ENCODE peak calls at places on chromosomes 16 and 17, in four cellular contexts. O, X, G and Q are unnamed samples. For H3K27me3, the result is how much of the 10 kb centered on the place peaks cover.

GRCh38 chr16:30535777-30536190 is 1.1 kb upstream of the ZNF747 start:
- DNase-seq in O (peak), X (peak), G (peak), Q (no peak)

GRCh38 chr17:82876602-82877391 is 37.0 kb upstream of the ZNF750 start:
- DNase-seq in O (no peak), X (peak), G (peak), Q (no peak)

GRCh38 chr16:4500283-4500682 is 24.1 kb downstream of the HMOX2 start:
- DNase-seq in O (no peak), X (peak), G (peak), Q (no peak)

GRCh38 chr16:645852-646678 is 3.1 kb upstream of the WDR90 start:
- DNase-seq in O (no peak), X (no peak), G (no peak), Q (no peak)

GRCh38 chr17:42698736-42699414 is 16.5 kb downstream of the CNTNAP1 start:
- DNase-seq in O (no peak), X (no peak), G (no peak), Q (no peak)

GRCh38 chr17:82392209-82392920 is 20.8 kb downstream of the UTS2R start:
- DNase-seq in O (no peak), X (no peak), G (no peak), Q (no peak)

GRCh38 chr17:31672161-31672819 is 186.8 kb downstream of the COPRS start:
- DNase-seq in O (no peak), X (no peak), G (no peak), Q (no peak)

GRCh38 chr16:55671974-55672280 is 16.1 kb downstream of the SLC6A2 start:
- DNase-seq in O (no peak), X (no peak), G (no peak), Q (no peak)

GRCh38 chr17:44362964-44363612 is 565 bp downstream of the FAM171A2 start:
- DNase-seq in O (no peak), X (no peak), G (no peak), Q (no peak)

DNA sequence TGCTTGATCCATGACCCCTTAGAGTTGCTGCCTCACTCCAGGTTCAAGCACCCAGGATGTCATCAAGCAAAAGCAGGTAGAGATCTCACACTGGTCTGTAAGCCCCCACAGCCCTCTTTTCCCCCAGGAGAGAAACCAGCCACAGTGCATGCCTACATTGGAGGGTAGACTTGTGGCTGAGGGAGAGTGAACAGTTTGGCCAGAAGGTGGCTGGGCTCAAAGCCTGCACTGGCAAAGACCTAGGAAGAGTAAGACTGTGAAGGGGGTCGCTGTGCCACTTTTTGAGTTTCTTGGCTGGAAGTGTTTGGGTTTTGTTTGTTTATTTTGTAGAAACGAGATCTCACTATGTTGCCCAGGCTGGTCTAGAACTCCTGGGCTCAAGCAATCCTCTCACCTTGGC is 28.5 kb downstream of the HOXB1 start:
- DNase-seq in O (no peak), X (no peak), G (no peak), Q (no peak)
- H3K27me3 ChIP-seq in O (under half), X (under half), G (under half), Q (under half)

DNA sequence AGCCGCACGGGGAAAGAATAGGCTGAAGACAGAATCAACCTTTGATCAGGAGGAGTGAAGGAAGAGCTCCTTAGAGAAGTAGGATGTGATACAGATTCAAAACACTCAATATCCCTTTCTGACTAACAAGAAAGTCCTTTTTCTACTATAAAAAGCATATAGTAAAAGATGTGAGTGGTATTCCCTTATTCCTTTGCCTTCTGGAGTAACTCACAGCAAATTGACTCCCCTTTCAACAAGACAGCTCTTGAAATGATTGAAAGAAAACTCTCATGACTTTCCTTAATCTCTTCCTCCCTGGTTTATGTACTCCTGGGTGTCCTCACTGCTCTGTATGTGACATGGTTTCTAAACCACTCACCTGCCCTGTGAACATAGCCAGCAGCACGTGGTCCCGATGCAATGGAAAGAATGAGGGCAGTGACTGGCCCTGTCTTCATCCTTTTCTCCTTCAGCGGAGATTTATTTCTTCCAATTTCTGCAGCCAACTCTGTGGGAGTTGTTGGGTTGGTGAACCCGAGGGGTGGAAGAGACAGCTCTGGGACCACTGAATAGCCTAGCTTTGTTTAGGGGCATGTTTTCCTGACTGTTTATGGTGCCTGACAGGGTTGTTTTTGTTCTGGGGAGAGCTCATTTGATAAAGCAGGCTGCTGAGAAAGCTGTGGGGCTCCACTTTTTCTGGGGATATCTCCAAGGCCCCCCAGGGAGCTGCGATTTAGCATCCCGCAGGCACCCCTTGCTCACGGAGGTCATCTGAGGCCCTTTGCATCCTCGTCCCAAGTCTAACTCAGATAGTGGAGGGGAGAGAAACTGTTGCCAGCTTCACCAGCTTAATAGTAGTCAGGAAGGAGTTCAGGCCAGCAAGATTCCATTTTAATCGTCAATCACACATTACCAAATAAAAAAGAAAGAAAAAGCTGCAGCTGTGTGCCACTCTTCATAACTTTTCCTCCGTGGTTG is 46.7 kb downstream of the MAP2K6 start:
- DNase-seq in O (no peak), X (no peak), G (no peak), Q (no peak)
- H3K4me3 ChIP-seq in O (no peak), X (no peak), G (no peak), Q (no peak)

GRCh38 chr16:85027968-85028637 is 508 bp downstream of the KIAA0513 start:
- DNase-seq in O (no peak), X (no peak), G (no peak), Q (no peak)
- TF ChIP-seq CTCF in O (no peak), X (no peak), G (no peak), Q (peak)

DNA sequence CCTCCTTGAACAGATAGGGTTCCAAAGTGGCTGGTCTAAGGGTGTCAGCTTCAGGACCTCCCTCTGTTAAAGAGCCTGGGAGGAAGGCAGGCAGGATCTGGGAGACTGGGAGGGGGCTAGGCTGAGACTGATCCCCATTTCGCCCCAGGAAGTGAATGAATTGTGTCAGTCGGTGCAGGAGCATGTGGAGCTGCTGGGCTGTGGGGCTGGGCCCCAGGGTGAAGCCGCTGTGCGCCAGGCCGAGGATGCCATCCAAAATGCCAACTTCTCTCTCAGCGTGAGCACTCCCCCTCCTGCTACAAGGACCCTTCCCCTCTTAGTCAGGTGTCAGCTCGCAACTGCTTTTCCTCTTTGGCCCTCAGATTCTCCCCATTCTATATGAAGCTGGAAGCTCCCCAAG is 6.1 kb downstream of the CARMIL2 start:
- DNase-seq in O (no peak), X (no peak), G (no peak), Q (no peak)
- H3K27me3 ChIP-seq in O (under half), X (under half), G (under half), Q (half or more)

GRCh38 chr16:3085868-3086595 is 13.1 kb downstream of the ZSCAN10 start:
- DNase-seq in O (no peak), X (no peak), G (no peak), Q (no peak)
- H3K4me3 ChIP-seq in O (no peak), X (no peak), G (no peak), Q (no peak)

GRCh38 chr16:3027983-3028715 is 4.3 kb downstream of the THOC6 start:
- DNase-seq in O (peak), X (peak), G (peak), Q (no peak)
- TF ChIP-seq CTCF in O (peak), X (no peak), G (peak), Q (peak)